ENCODE peak calls at places on chromosome 9, in five cellular contexts. One of them, this sample, is unnamed.

GRCh38 chr9:69122391-69123141 is 51.5 kb upstream of the TJP2 start:
- DNase-seq in neural crest cell: no peak
- DNase-seq in dorsolateral prefrontal cortex: no peak
- DNase-seq in HFF-Myc: no peak
- DNase-seq in endothelial cell: no peak
- DNase-seq in this sample: no peak

GRCh38 chr9:115883467-115884329 is 269.9 kb upstream of the PAPPA start:
- DNase-seq in dorsolateral prefrontal cortex: no peak
- DNase-seq in neural crest cell: peak
- DNase-seq in endothelial cell: peak
- DNase-seq in HFF-Myc: peak
- DNase-seq in this sample: no peak

GRCh38 chr9:37565661-37566618 is 10.2 kb downstream of the FBXO10 start:
- DNase-seq in endothelial cell: no peak
- DNase-seq in HFF-Myc: no peak
- DNase-seq in dorsolateral prefrontal cortex: no peak
- DNase-seq in neural crest cell: no peak
- DNase-seq in this sample: no peak

GRCh38 chr9:117258201-117258866 is 156.5 kb downstream of the ASTN2 start:
- DNase-seq in HFF-Myc: no peak
- DNase-seq in dorsolateral prefrontal cortex: no peak
- DNase-seq in neural crest cell: no peak
- DNase-seq in endothelial cell: no peak
- DNase-seq in this sample: no peak

GRCh38 chr9:129166962-129167557 is 11.0 kb downstream of the IER5L start:
- DNase-seq in neural crest cell: no peak
- DNase-seq in HFF-Myc: no peak
- DNase-seq in endothelial cell: no peak
- DNase-seq in dorsolateral prefrontal cortex: no peak
- DNase-seq in this sample: no peak

GRCh38 chr9:89929315-89929714 is 324.5 kb downstream of the GADD45G start:
- DNase-seq in neural crest cell: no peak
- DNase-seq in dorsolateral prefrontal cortex: no peak
- DNase-seq in endothelial cell: no peak
- DNase-seq in HFF-Myc: no peak
- DNase-seq in this sample: no peak

GRCh38 chr9:83041771-83042170 is 21.2 kb downstream of the RASEF start:
- DNase-seq in dorsolateral prefrontal cortex: no peak
- DNase-seq in HFF-Myc: no peak
- DNase-seq in endothelial cell: no peak
- DNase-seq in neural crest cell: no peak
- DNase-seq in this sample: no peak

GRCh38 chr9:79686381-79687130 is 114.8 kb downstream of the TLE4 start:
- DNase-seq in neural crest cell: no peak
- DNase-seq in dorsolateral prefrontal cortex: no peak
- DNase-seq in endothelial cell: no peak
- DNase-seq in HFF-Myc: peak
- DNase-seq in this sample: no peak

GRCh38 chr9:99181621-99182020 is 40.1 kb downstream of the ALG2 start:
- DNase-seq in dorsolateral prefrontal cortex: no peak
- DNase-seq in HFF-Myc: no peak
- DNase-seq in neural crest cell: no peak
- DNase-seq in endothelial cell: no peak
- DNase-seq in this sample: no peak

GRCh38 chr9:19381656-19382055 is 1.6 kb upstream of the RPS6 start:
- DNase-seq in dorsolateral prefrontal cortex: no peak
- DNase-seq in neural crest cell: no peak
- DNase-seq in HFF-Myc: no peak
- DNase-seq in endothelial cell: no peak
- DNase-seq in this sample: no peak

GRCh38 chr9:134228649-134229048 is 64.3 kb upstream of the RNU6ATAC start:
- DNase-seq in neural crest cell: no peak
- DNase-seq in endothelial cell: no peak
- DNase-seq in HFF-Myc: no peak
- DNase-seq in dorsolateral prefrontal cortex: no peak
- DNase-seq in this sample: no peak

GRCh38 chr9:115200711-115201505 is 83.0 kb upstream of the TNC start:
- DNase-seq in endothelial cell: no peak
- DNase-seq in dorsolateral prefrontal cortex: no peak
- DNase-seq in HFF-Myc: no peak
- DNase-seq in neural crest cell: no peak
- DNase-seq in this sample: no peak

GRCh38 chr9:109918359-109919163 is 138.6 kb downstream of the PALM2AKAP2 start:
- DNase-seq in HFF-Myc: no peak
- DNase-seq in dorsolateral prefrontal cortex: no peak
- DNase-seq in neural crest cell: no peak
- DNase-seq in endothelial cell: no peak
- DNase-seq in this sample: no peak

GRCh38 chr9:94812343-94812742 is 85.8 kb downstream of the AOPEP start:
- DNase-seq in endothelial cell: no peak
- DNase-seq in dorsolateral prefrontal cortex: no peak
- DNase-seq in neural crest cell: no peak
- DNase-seq in HFF-Myc: no peak
- DNase-seq in this sample: no peak

GRCh38 chr9:129626944-129627297 is 958 bp downstream of the NTMT1 start:
- DNase-seq in neural crest cell: no peak
- DNase-seq in endothelial cell: no peak
- DNase-seq in dorsolateral prefrontal cortex: no peak
- DNase-seq in HFF-Myc: no peak
- DNase-seq in this sample: no peak

GRCh38 chr9:99154356-99154755 is 49.4 kb downstream of the TGFBR1 start:
- DNase-seq in dorsolateral prefrontal cortex: no peak
- DNase-seq in HFF-Myc: no peak
- DNase-seq in neural crest cell: no peak
- DNase-seq in endothelial cell: no peak
- DNase-seq in this sample: no peak

GRCh38 chr9:86633904-86634303 is 279.7 kb upstream of the TUT7 start:
- DNase-seq in neural crest cell: no peak
- DNase-seq in HFF-Myc: no peak
- DNase-seq in dorsolateral prefrontal cortex: no peak
- DNase-seq in endothelial cell: no peak
- DNase-seq in this sample: no peak

GRCh38 chr9:42386477-42386876 is 203.0 kb downstream of the SPATA31A6 start:
- DNase-seq in endothelial cell: no peak
- DNase-seq in HFF-Myc: no peak
- DNase-seq in dorsolateral prefrontal cortex: no peak
- DNase-seq in neural crest cell: no peak
- DNase-seq in this sample: no peak

GRCh38 chr9:4792572-4793411 is at the start of gene RCL1:
- DNase-seq in endothelial cell: peak
- DNase-seq in HFF-Myc: peak
- DNase-seq in neural crest cell: peak
- DNase-seq in dorsolateral prefrontal cortex: peak
- DNase-seq in this sample: peak

GRCh38 chr9:126058631-126059030 is 268.0 kb upstream of the MVB12B start:
- DNase-seq in dorsolateral prefrontal cortex: no peak
- DNase-seq in HFF-Myc: no peak
- DNase-seq in neural crest cell: no peak
- DNase-seq in endothelial cell: no peak
- DNase-seq in this sample: no peak

DNA sequence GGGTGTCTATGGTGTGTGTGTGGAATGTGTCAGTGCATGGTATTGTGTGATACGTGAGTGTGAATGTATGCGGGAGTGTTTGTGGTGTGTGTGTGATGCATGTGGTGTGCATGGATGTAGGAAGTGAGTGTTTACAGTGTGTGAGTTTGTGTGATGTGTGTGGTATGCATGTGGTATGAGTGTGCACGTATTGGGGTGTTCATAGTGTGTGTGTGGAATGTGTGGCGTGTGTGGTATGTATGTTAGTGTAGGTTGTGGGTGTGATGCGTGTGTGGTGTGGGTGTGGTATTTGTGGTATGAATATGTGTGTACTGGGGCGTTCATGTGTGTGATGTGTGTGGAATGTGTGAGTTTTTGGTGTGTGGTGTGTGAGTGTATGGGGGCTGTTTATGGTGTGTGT is 40.1 kb upstream of the BICD2 start:
- DNase-seq in endothelial cell: no peak
- DNase-seq in dorsolateral prefrontal cortex: no peak
- DNase-seq in HFF-Myc: no peak
- DNase-seq in neural crest cell: no peak
- DNase-seq in this sample: no peak
- TF ChIP-seq CTCF in endothelial cell: no peak
- TF ChIP-seq CTCF in dorsolateral prefrontal cortex: no peak
- TF ChIP-seq CTCF in HFF-Myc: no peak
- TF ChIP-seq CTCF in neural crest cell: no peak
- TF ChIP-seq CTCF in this sample: no peak

GRCh38 chr9:72807765-72808445 is 144.9 kb downstream of the ALDH1A1 start:
- DNase-seq in dorsolateral prefrontal cortex: no peak
- DNase-seq in endothelial cell: no peak
- DNase-seq in neural crest cell: no peak
- DNase-seq in HFF-Myc: no peak
- DNase-seq in this sample: no peak
- TF ChIP-seq CTCF in dorsolateral prefrontal cortex: no peak
- TF ChIP-seq CTCF in endothelial cell: no peak
- TF ChIP-seq CTCF in neural crest cell: peak
- TF ChIP-seq CTCF in HFF-Myc: peak
- TF ChIP-seq CTCF in this sample: no peak

DNA sequence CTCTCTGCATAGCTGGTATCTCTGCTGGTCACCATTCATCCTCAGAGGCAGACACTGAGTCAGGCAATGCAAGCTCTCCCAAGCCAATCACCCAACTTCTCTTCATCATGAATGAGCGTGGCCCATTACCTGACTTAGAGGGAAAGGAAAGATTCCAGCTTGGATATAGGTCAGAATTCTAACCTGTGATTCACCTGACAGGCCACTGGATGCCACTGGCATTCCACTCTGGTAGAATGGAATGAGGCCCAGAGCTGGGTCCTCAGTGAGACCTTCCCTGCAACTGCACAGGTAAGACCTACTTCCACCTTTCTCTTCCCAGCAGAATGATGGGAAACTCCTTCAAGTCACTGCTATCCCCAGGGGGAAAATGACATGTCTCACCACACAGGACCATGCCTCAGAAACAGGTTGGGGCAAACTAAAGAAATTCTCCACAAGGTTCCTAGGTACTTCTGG is 62.1 kb downstream of the SUSD1 start:
- DNase-seq in HFF-Myc: peak
- DNase-seq in neural crest cell: no peak
- DNase-seq in dorsolateral prefrontal cortex: no peak
- DNase-seq in endothelial cell: no peak
- DNase-seq in this sample: no peak
- TF ChIP-seq CTCF in HFF-Myc: peak
- TF ChIP-seq CTCF in neural crest cell: peak
- TF ChIP-seq CTCF in dorsolateral prefrontal cortex: no peak
- TF ChIP-seq CTCF in endothelial cell: no peak
- TF ChIP-seq CTCF in this sample: peak

DNA sequence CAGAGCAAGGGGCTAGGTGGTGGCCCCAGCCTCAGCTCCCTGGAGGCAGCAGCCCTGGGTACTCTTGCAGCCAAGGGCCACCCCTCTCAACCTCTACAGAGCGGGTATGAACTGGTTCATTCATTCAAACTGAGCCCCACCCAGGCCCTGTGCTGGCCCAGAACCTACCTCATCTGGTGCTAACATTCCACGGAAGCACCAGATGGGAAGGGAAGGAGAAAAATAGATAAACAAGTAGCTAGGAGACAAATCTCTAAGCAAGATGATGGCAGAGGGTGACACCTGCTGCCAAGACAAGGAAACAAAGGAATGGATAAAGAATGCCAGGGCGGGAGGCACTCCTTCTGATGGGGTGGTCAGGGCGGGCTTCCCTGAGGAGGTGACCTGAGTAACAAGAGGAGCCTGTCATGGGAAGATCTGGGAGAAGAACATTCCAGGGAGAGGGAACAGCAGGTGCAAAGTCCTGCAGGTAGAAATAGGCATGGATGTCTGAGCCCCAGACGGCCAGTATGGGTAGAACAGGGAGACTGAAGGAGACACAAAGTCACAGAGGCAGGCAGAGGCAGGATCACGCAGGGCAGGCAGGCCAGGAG is 6.1 kb downstream of the ST6GALNAC4 start:
- DNase-seq in dorsolateral prefrontal cortex: no peak
- DNase-seq in endothelial cell: no peak
- DNase-seq in neural crest cell: no peak
- DNase-seq in HFF-Myc: no peak
- DNase-seq in this sample: no peak
- TF ChIP-seq CTCF in dorsolateral prefrontal cortex: peak
- TF ChIP-seq CTCF in endothelial cell: no peak
- TF ChIP-seq CTCF in neural crest cell: no peak
- TF ChIP-seq CTCF in HFF-Myc: peak
- TF ChIP-seq CTCF in this sample: peak

This sample was measured in D721Med.